ENCODE peak calls at places on chromosomes 6 and 20, in six cellular contexts. X, A, U, C, B and K are unnamed samples.

GRCh38 chr20:2775139-2775538 is 25.3 kb downstream of the CPXM1 start:
- DNase-seq in C (no peak), U (no peak), B (no peak), X (no peak), A (no peak), K (no peak)

GRCh38 chr6:11078266-11078665 is 15.4 kb upstream of the SMIM13 start:
- DNase-seq in U (no peak), B (no peak), A (no peak), C (no peak), X (no peak), K (no peak)

GRCh38 chr20:62381202-62381797 is 5.6 kb upstream of the RPS21 start:
- DNase-seq in A (no peak), X (no peak), B (no peak), C (no peak), U (no peak), K (no peak)

GRCh38 chr6:75936682-75937081 is 135.8 kb downstream of the IMPG1 start:
- DNase-seq in B (no peak), U (no peak), C (no peak), A (no peak), X (no peak), K (no peak)

GRCh38 chr20:35991142-35991771 is 22.9 kb downstream of the CNBD2 start:
- DNase-seq in B (no peak), X (no peak), U (no peak), A (peak; percentile 21), C (peak; percentile 59), K (peak; percentile 5)

GRCh38 chr6:144434308-144434990 is 149.3 kb downstream of the UTRN start:
- DNase-seq in U (no peak), B (no peak), C (no peak), X (no peak), A (peak; percentile 84), K (no peak)

GRCh38 chr20:57977141-57977540 is 251.3 kb downstream of the ANKRD60 start:
- DNase-seq in U (no peak), C (no peak), X (no peak), B (no peak), A (no peak), K (no peak)

GRCh38 chr20:48298424-48298823 is 513.1 kb upstream of the SULF2 start:
- DNase-seq in U (no peak), C (no peak), B (no peak), A (no peak), X (no peak), K (no peak)

GRCh38 chr20:63930971-63931553 is 25.2 kb downstream of the UCKL1 start:
- DNase-seq in C (no peak), A (no peak), U (no peak), X (no peak), B (no peak), K (no peak)

GRCh38 chr6:1832358-1832757 is 222.6 kb downstream of the FOXC1 start:
- DNase-seq in U (no peak), A (no peak), C (no peak), X (no peak), B (no peak), K (no peak)

GRCh38 chr20:37922016-37922415 is 19.1 kb downstream of the VSTM2L start:
- DNase-seq in X (no peak), C (no peak), B (peak; percentile 67), A (no peak), U (peak; percentile 60), K (no peak)

GRCh38 chr6:42088101-42088591 is 37.8 kb downstream of the TAF8 start:
- DNase-seq in A (peak; percentile 37), B (no peak), C (peak; percentile 19), U (no peak), X (no peak), K (no peak)

GRCh38 chr6:111576302-111576701 is 29.4 kb downstream of the TRAF3IP2 start:
- DNase-seq in U (no peak), A (peak; percentile 71), C (no peak), B (no peak), X (peak; percentile 30), K (no peak)

GRCh38 chr20:46350986-46351267 is 42.6 kb upstream of the CDH22 start:
- DNase-seq in U (no peak), A (no peak), C (peak; percentile 44), X (no peak), B (no peak), K (no peak)

GRCh38 chr20:2816583-2817340 is 598 bp downstream of the TMEM239 start:
- DNase-seq in X (no peak), U (no peak), C (peak; percentile 53), B (no peak), A (no peak), K (no peak)

GRCh38 chr6:41353333-41353732 is 17.9 kb downstream of the NCR2 start:
- DNase-seq in B (no peak), U (no peak), A (no peak), C (no peak), X (no peak), K (no peak)

GRCh38 chr20:63015147-63015664 is 8.4 kb upstream of the BHLHE23 start:
- DNase-seq in C (no peak), U (no peak), A (no peak), B (no peak), X (no peak), K (no peak)

GRCh38 chr20:23111307-23111943 is 25.3 kb upstream of the CD93 start:
- DNase-seq in A (no peak), U (no peak), X (peak; percentile 37), B (no peak), C (no peak), K (peak; percentile 42)

GRCh38 chr6:19052219-19052618 is 665.1 kb downstream of the RNF144B start:
- DNase-seq in C (no peak), B (no peak), A (peak; percentile 31), U (no peak), X (no peak), K (no peak)

GRCh38 chr6:83976037-83976755 is 57.4 kb upstream of the MRAP2 start:
- DNase-seq in B (no peak), X (no peak), A (no peak), C (peak; percentile 47), U (no peak), K (no peak)

GRCh38 chr6:20092071-20092566 is 120.2 kb downstream of the MBOAT1 start:
- DNase-seq in U (no peak), C (peak; percentile 80), B (peak; percentile 41), A (peak; percentile 58), X (peak; percentile 14), K (peak; percentile 34)

GRCh38 chr20:8473459-8473858 is 341.4 kb downstream of the PLCB1 start:
- DNase-seq in C (no peak), A (peak; percentile 24), B (no peak), U (no peak), X (no peak), K (no peak)

GRCh38 chr6:3382399-3383279 is 74.2 kb downstream of the SLC22A23 start:
- DNase-seq in C (no peak), B (no peak), U (no peak), X (no peak), A (no peak), K (no peak)